ENCODE peak calls at places on chromosome 11, in nine cellular contexts. H is A549, M is WTC11, N is bronchial epithelial cell, E is fibroblast of pulmonary artery, U is HFFc6, Q is stomach, Y is thoracic aorta, F is H9. T is an unnamed sample.
A peak's percentile ranks its signal among the peaks of the same experiment; 100 is the strongest.

GRCh38 chr11:120284272-120284671 is 40.8 kb upstream of the TLCD5 start:
- DNase-seq in H (no peak), M (no peak), E (no peak), Y (no peak), N (no peak), Q (no peak), U (no peak), F (no peak), T (no peak)

GRCh38 chr11:40293655-40294342 is 1165.7 kb downstream of the LRRC4C start:
- DNase-seq in M (peak; percentile 78), F (peak; percentile 79), U (peak; percentile 71), N (peak; percentile 83), H (peak; percentile 68), Y (no peak), E (peak; percentile 92), Q (peak; percentile 59), T (peak; percentile 78)

GRCh38 chr11:78171951-78172350 is 16.5 kb downstream of the KCTD21 start:
- DNase-seq in F (no peak), E (no peak), Y (no peak), M (no peak), U (no peak), H (no peak), N (no peak), Q (no peak), T (no peak)

GRCh38 chr11:126257144-126257543 is 11.6 kb downstream of the SRPRA start:
- DNase-seq in E (no peak), Y (no peak), H (no peak), Q (no peak), M (no peak), N (no peak), U (no peak), F (no peak), T (no peak)

GRCh38 chr11:71284525-71285092 is 32.2 kb upstream of the SHANK2 start:
- DNase-seq in N (no peak), E (no peak), U (no peak), Q (peak; percentile 54), F (no peak), M (no peak), Y (no peak), H (no peak), T (no peak)

GRCh38 chr11:1150769-1151365 is 6.9 kb upstream of the MUC5AC start:
- DNase-seq in E (peak; percentile 81), U (no peak), F (no peak), H (no peak), N (peak; percentile 17), M (no peak), Y (no peak), Q (peak; percentile 60), T (no peak)

GRCh38 chr11:113991170-113991569 is 16.3 kb downstream of the HTR3A start:
- DNase-seq in U (peak; percentile 6), Y (no peak), H (no peak), F (peak; percentile 61), E (peak; percentile 65), N (peak; percentile 10), M (peak; percentile 76), Q (no peak), T (no peak)

GRCh38 chr11:21263026-21263425 is 593.6 kb downstream of the NELL1 start:
- DNase-seq in M (no peak), F (no peak), Q (no peak), H (no peak), U (no peak), N (no peak), E (no peak), Y (no peak), T (no peak)

GRCh38 chr11:103367650-103368049 is 258.4 kb downstream of the DYNC2H1 start:
- DNase-seq in E (no peak), M (no peak), N (no peak), Y (no peak), F (no peak), U (peak; percentile 13), H (no peak), Q (no peak), T (no peak)

GRCh38 chr11:78770931-78771330 is 196.3 kb upstream of the NARS2 start:
- DNase-seq in Y (no peak), U (no peak), M (no peak), N (no peak), F (no peak), H (no peak), Q (no peak), E (no peak), T (no peak)

GRCh38 chr11:69943066-69943465 is 123.8 kb upstream of the FGF3 start:
- DNase-seq in H (peak; percentile 35), F (no peak), N (no peak), Y (no peak), M (peak; percentile 30), U (no peak), E (no peak), Q (peak; percentile 34), T (no peak)

GRCh38 chr11:72223615-72224586 is 666 bp upstream of the INPPL1 start:
- DNase-seq in H (no peak), Y (no peak), U (peak; percentile 36), F (peak; percentile 71), Q (peak; percentile 82), M (peak; percentile 65), E (peak; percentile 65), N (no peak), T (peak; percentile 86)

GRCh38 chr11:32374261-32374711 is 61.1 kb downstream of the WT1 start:
- DNase-seq in U (no peak), Q (no peak), F (peak; percentile 83), H (peak; percentile 41), Y (no peak), N (no peak), E (peak; percentile 49), M (peak; percentile 86), T (peak; percentile 72)
- TF ChIP-seq CTCF in U (peak; percentile 74), Q (no peak), F (peak; percentile 84), H (peak; percentile 49), Y (no peak), N (peak; percentile 14), E (peak; percentile 56), M (peak; percentile 75), T (peak; percentile 56)

DNA sequence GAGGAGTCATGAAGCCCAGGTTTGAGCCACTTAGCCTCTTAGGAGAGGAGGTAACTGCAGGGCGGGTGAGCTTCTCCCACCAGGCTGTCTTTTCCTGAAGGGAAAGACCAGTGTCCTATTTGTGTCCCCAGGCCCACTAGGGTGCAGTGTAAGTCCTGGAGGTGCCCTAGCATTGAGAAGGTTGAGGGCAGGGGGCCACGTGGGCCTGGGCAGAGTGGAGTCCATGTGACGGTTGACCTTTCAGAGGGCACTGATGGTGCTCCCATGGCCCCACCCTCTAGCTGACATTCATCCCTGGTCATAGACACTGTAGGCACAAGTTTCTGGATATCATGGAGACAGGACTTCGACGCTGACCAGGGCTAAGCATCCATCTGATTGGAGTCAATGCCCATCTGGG is 44.1 kb upstream of the TP53I11 start:
- DNase-seq in Q (no peak), E (no peak), F (peak; percentile 28), Y (no peak), N (no peak), H (no peak), M (no peak), U (no peak), T (no peak)
- TF ChIP-seq CTCF in Q (no peak), E (no peak), F (peak; percentile 21), Y (no peak), N (no peak), H (no peak), M (no peak), U (no peak), T (no peak)

GRCh38 chr11:25970726-25971508 is 361.0 kb upstream of the ANO3 start:
- DNase-seq in N (peak; percentile 93), E (no peak), H (no peak), U (no peak), Q (no peak), M (no peak), Y (no peak), F (no peak), T (no peak)
- TF ChIP-seq CTCF in N (peak; percentile 14), E (peak; percentile 47), H (peak; percentile 11), U (peak; percentile 56), Q (no peak), M (peak; percentile 34), Y (no peak), F (peak; percentile 77), T (no peak)

GRCh38 chr11:17546240-17546639 is 819 bp upstream of the OTOG start:
- DNase-seq in F (no peak), Q (no peak), U (no peak), N (no peak), Y (no peak), M (no peak), H (no peak), E (no peak), T (no peak)

GRCh38 chr11:17547932-17548331 is 873 bp downstream of the OTOG start:
- DNase-seq in U (no peak), E (no peak), Y (no peak), N (no peak), Q (no peak), F (peak; percentile 67), H (no peak), M (peak; percentile 54), T (no peak)

GRCh38 chr11:17550455-17551346 is 3.6 kb downstream of the OTOG start:
- DNase-seq in M (no peak), Q (no peak), Y (no peak), U (no peak), H (no peak), F (no peak), N (no peak), E (no peak), T (no peak)

GRCh38 chr11:17547051-17547577 is at the start of gene OTOG:
- DNase-seq in M (peak; percentile 84), F (peak; percentile 96), H (no peak), U (no peak), N (peak; percentile 24), Y (no peak), Q (no peak), E (no peak), T (no peak)

GRCh38 chr11:17548444-17548843 is 1.4 kb downstream of the OTOG start:
- DNase-seq in F (peak; percentile 75), Q (no peak), E (no peak), Y (no peak), M (no peak), N (no peak), H (peak; percentile 40), U (no peak), T (no peak)
- TF ChIP-seq CTCF in F (peak; percentile 62), Q (no peak), E (no peak), Y (no peak), M (no peak), N (no peak), H (no peak), U (peak; percentile 21), T (no peak)

GRCh38 chr11:86274503-86274902 is 27.5 kb upstream of the HIKESHI start:
- DNase-seq in F (peak; percentile 67), N (no peak), Y (no peak), Q (no peak), U (no peak), H (no peak), M (peak; percentile 45), E (no peak), T (no peak)
- TF ChIP-seq CTCF in F (peak; percentile 76), N (peak; percentile 17), Y (no peak), Q (no peak), U (peak; percentile 56), H (peak; percentile 18), M (peak; percentile 31), E (no peak), T (no peak)

DNA sequence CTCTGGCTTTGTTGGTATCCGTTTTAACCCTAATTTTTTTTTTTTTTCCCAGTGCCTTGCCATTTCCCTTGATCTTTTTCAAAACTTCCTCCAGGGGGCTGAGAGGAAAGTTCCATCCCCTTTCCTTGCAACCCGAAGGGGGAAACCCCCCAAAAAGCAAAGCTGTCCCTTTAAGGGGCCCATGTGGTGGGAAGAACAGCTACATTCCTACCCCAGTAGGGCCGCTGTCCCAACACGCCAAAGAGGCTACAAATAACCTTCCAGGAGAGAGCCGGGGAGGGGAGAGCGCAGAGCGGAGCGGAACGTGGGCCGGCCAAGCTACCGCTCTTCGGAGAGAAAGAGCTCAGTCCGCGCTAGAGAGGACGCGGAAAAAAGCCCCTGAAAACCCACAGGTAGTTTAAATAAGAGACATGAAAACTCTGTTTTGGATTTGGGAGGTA is 1.7 kb downstream of the LRP4 start:
- DNase-seq in Y (no peak), N (peak; percentile 73), H (peak; percentile 94), M (peak; percentile 70), Q (peak; percentile 51), E (peak; percentile 80), U (peak; percentile 60), F (peak; percentile 70), T (peak; percentile 70)
- TF ChIP-seq CTCF in Y (no peak), N (peak; percentile 4), H (no peak), M (no peak), Q (no peak), E (peak; percentile 34), U (peak; percentile 68), F (peak; percentile 33), T (no peak)

T was measured in GM20000.